ENCODE peak calls at places on chromosome 2, in nine cellular contexts. G, N, H, E, F, P, S, O and W are unnamed samples. For H3K27me3, H3K4me1 and H3K9me3, the result is how much of the 10 kb centered on the place peaks cover.

GRCh38 chr2:8255448-8255800 is 426.4 kb upstream of the ID2 start:
- DNase-seq in G (no peak), N (no peak), H (peak), E (no peak), F (no peak), P (no peak), S (no peak), O (no peak), W (no peak)

GRCh38 chr2:105646423-105647076 is 98.2 kb upstream of the NCK2 start:
- DNase-seq in G (no peak), N (no peak), H (no peak), E (no peak), F (no peak), P (no peak), S (no peak), O (no peak), W (no peak)

GRCh38 chr2:101830146-101830545 is 132.6 kb downstream of the MAP4K4 start:
- DNase-seq in G (no peak), N (no peak), H (peak), E (no peak), F (no peak), P (no peak), S (no peak), O (no peak), W (no peak)

GRCh38 chr2:25711641-25712369 is 38.4 kb upstream of the DTNB start:
- DNase-seq in G (no peak), N (no peak), H (no peak), E (no peak), F (no peak), P (no peak), S (no peak), O (no peak), W (no peak)

GRCh38 chr2:23478933-23479683 is 94.1 kb downstream of the KLHL29 start:
- DNase-seq in G (no peak), N (no peak), H (no peak), E (no peak), F (no peak), P (no peak), S (no peak), O (no peak), W (no peak)

GRCh38 chr2:139704606-139705005 is 924.4 kb upstream of the NXPH2 start:
- DNase-seq in G (no peak), N (no peak), H (no peak), E (no peak), F (no peak), P (no peak), S (no peak), O (no peak), W (no peak)

GRCh38 chr2:241617431-241618154 is 19.4 kb downstream of the THAP4 start:
- DNase-seq in G (no peak), N (no peak), H (no peak), E (peak), F (no peak), P (peak), S (no peak), O (peak), W (no peak)

GRCh38 chr2:209958016-209958415 is 44.4 kb upstream of the RPE start:
- DNase-seq in G (no peak), N (no peak), H (no peak), E (no peak), F (no peak), P (no peak), S (no peak), O (no peak), W (no peak)

GRCh38 chr2:201966691-201967388 is 66.8 kb upstream of the FZD7 start:
- DNase-seq in G (peak), N (no peak), H (no peak), E (no peak), F (no peak), P (no peak), S (no peak), O (no peak), W (no peak)

GRCh38 chr2:201964011-201964410 is 69.6 kb upstream of the FZD7 start:
- DNase-seq in G (no peak), N (no peak), H (no peak), E (no peak), F (no peak), P (no peak), S (no peak), O (no peak), W (no peak)

GRCh38 chr2:201968045-201968444 is 65.6 kb upstream of the FZD7 start:
- DNase-seq in G (no peak), N (no peak), H (no peak), E (no peak), F (no peak), P (no peak), S (no peak), O (no peak), W (no peak)

GRCh38 chr2:201964631-201965206 is 68.9 kb upstream of the FZD7 start:
- DNase-seq in G (no peak), N (no peak), H (peak), E (no peak), F (no peak), P (no peak), S (no peak), O (peak), W (no peak)

DNA sequence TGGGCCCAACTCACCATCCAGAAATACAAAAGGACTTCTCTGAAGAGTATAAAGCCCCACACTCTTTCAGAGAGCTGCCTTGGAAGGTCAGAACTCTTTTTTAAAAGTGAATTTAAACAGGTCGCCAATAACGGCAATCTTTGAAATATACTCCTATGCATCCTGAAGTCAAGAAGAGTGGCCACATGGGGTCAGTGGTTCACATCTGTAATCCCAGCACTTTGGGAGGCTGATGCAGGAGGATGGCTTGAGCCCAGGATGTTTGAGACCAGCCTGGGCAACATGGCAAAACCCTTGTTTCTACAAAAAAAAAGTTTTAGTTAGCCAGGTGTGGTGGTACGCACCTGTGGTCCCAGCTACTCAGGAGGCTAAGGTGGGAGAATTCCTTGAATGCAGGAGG is 68.1 kb upstream of the FZD7 start:
- DNase-seq in G (no peak), N (no peak), H (no peak), E (no peak), F (no peak), P (no peak), S (no peak), O (no peak), W (no peak)
- H3K27me3 ChIP-seq in G (under half), N (under half), H (under half), E (under half), F (under half), P (under half), S (under half), O (under half), W (under half)

GRCh38 chr2:173077506-173078177 is 2.0 kb downstream of the MAP3K20 start:
- DNase-seq in G (no peak), N (no peak), H (peak), E (no peak), F (no peak), P (no peak), S (no peak), O (no peak), W (no peak)

GRCh38 chr2:173079968-173080860 is 4.6 kb downstream of the MAP3K20 start:
- DNase-seq in G (no peak), N (no peak), H (peak), E (no peak), F (no peak), P (no peak), S (no peak), O (no peak), W (no peak)

GRCh38 chr2:173076557-173077345 is 1.1 kb downstream of the MAP3K20 start:
- DNase-seq in G (no peak), N (peak), H (peak), E (peak), F (peak), P (peak), S (no peak), O (peak), W (peak)

GRCh38 chr2:173075781-173076556 is at the start of gene MAP3K20:
- DNase-seq in G (peak), N (peak), H (peak), E (peak), F (peak), P (peak), S (peak), O (peak), W (peak)

GRCh38 chr2:173079141-173079540 is 3.5 kb downstream of the MAP3K20 start:
- DNase-seq in G (no peak), N (no peak), H (no peak), E (no peak), F (no peak), P (no peak), S (no peak), O (no peak), W (no peak)
- H3K4me1 ChIP-seq in G (half or more), N (under half), H (under half), E (under half), F (under half), P (under half), S (under half), O (under half), W (under half)

DNA sequence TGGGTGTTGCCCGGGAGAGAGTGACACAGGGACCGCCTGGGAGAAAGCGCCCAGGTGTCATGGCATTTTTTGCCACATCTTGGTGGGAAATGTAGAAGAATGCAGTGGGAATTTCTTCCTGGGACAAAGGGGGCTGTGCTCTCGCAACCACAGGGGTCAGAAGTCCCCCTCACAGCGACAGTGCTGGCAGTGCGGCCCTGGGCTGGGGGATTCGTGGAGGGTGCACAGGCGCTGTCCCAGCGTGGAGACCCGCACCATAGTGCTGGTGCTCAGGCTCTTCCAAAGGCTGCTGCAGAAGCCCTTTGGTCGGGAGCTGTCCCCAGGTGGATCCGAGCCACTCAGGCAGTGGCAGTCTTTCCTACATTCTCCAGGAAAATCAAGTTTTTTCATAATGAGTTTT is 128.8 kb upstream of the SOX11 start:
- DNase-seq in G (no peak), N (no peak), H (no peak), E (no peak), F (no peak), P (no peak), S (no peak), O (no peak), W (no peak)
- H3K9me3 ChIP-seq in G (under half), N (under half), H (under half), E (under half), F (under half), P (under half), S (under half), O (under half), W (under half)

GRCh38 chr2:176189666-176190641 is 1.5 kb downstream of the HOXD1 start:
- DNase-seq in G (no peak), N (no peak), H (no peak), E (no peak), F (no peak), P (no peak), S (no peak), O (no peak), W (no peak)
- H3K27me3 ChIP-seq in G (half or more), N (half or more), H (under half), E (half or more), F (under half), P (under half), S (under half), O (under half), W (under half)

GRCh38 chr2:60530660-60531276 is 22.7 kb downstream of the BCL11A start:
- DNase-seq in G (no peak), N (peak), H (peak), E (peak), F (peak), P (peak), S (no peak), O (no peak), W (peak)
- H3K4me1 ChIP-seq in G (under half), N (under half), H (under half), E (half or more), F (under half), P (under half), S (under half), O (under half), W (under half)